ENCODE peak calls at places on chromosomes 13 and 19, in ten cellular contexts. One of them, this sample, is unnamed.

GRCh38 chr13:102399791-102400618 is 1.8 kb downstream of the FGF14 start:
- DNase-seq in germinal center: peak; percentile 22
- DNase-seq in activated CD4-positive, alpha-beta T cell treated with anti-CD3 and anti-CD28 coated beads, Interleukin-2, amount 50 U/mL, for 48 hours: peak; percentile 15
- DNase-seq in nephron progenitor cell: peak; percentile 62
- DNase-seq in kidney epithelial cell: no peak
- DNase-seq in activated naive CD8-positive, alpha-beta T cell treated with anti-CD3 and anti-CD28 coated beads, Interleukin-2, amount 50 U/mL, for 24 hours: peak; percentile 14
- DNase-seq in DMS153: no peak
- DNase-seq in NCI-H2081: no peak
- DNase-seq in fibroblast of mammary gland: peak; percentile 19
- DNase-seq in esophagus squamous epithelium: no peak
- DNase-seq in this sample: no peak

GRCh38 chr19:18390075-18390909 is 4.3 kb downstream of the GDF15 start:
- DNase-seq in activated CD4-positive, alpha-beta T cell treated with anti-CD3 and anti-CD28 coated beads, Interleukin-2, amount 50 U/mL, for 48 hours: no peak
- DNase-seq in fibroblast of mammary gland: no peak
- DNase-seq in NCI-H2081: no peak
- DNase-seq in kidney epithelial cell: no peak
- DNase-seq in esophagus squamous epithelium: no peak
- DNase-seq in activated naive CD8-positive, alpha-beta T cell treated with anti-CD3 and anti-CD28 coated beads, Interleukin-2, amount 50 U/mL, for 24 hours: no peak
- DNase-seq in nephron progenitor cell: no peak
- DNase-seq in germinal center: no peak
- DNase-seq in DMS153: no peak
- DNase-seq in this sample: no peak

GRCh38 chr19:42512130-42512636 is 16.1 kb downstream of the CEACAM1 start:
- DNase-seq in NCI-H2081: no peak
- DNase-seq in activated naive CD8-positive, alpha-beta T cell treated with anti-CD3 and anti-CD28 coated beads, Interleukin-2, amount 50 U/mL, for 24 hours: no peak
- DNase-seq in fibroblast of mammary gland: no peak
- DNase-seq in nephron progenitor cell: no peak
- DNase-seq in kidney epithelial cell: no peak
- DNase-seq in DMS153: no peak
- DNase-seq in esophagus squamous epithelium: no peak
- DNase-seq in activated CD4-positive, alpha-beta T cell treated with anti-CD3 and anti-CD28 coated beads, Interleukin-2, amount 50 U/mL, for 48 hours: no peak
- DNase-seq in germinal center: no peak
- DNase-seq in this sample: no peak

GRCh38 chr19:35975608-35976214 is 19.3 kb upstream of the SDHAF1 start:
- DNase-seq in activated naive CD8-positive, alpha-beta T cell treated with anti-CD3 and anti-CD28 coated beads, Interleukin-2, amount 50 U/mL, for 24 hours: no peak
- DNase-seq in esophagus squamous epithelium: no peak
- DNase-seq in DMS153: no peak
- DNase-seq in kidney epithelial cell: no peak
- DNase-seq in nephron progenitor cell: peak; percentile 64
- DNase-seq in activated CD4-positive, alpha-beta T cell treated with anti-CD3 and anti-CD28 coated beads, Interleukin-2, amount 50 U/mL, for 48 hours: no peak
- DNase-seq in fibroblast of mammary gland: peak; percentile 22
- DNase-seq in germinal center: peak; percentile 32
- DNase-seq in NCI-H2081: no peak
- DNase-seq in this sample: no peak

GRCh38 chr19:16040642-16041041 is 35.7 kb upstream of the TPM4 start:
- DNase-seq in activated CD4-positive, alpha-beta T cell treated with anti-CD3 and anti-CD28 coated beads, Interleukin-2, amount 50 U/mL, for 48 hours: no peak
- DNase-seq in DMS153: no peak
- DNase-seq in kidney epithelial cell: no peak
- DNase-seq in germinal center: no peak
- DNase-seq in esophagus squamous epithelium: no peak
- DNase-seq in nephron progenitor cell: no peak
- DNase-seq in activated naive CD8-positive, alpha-beta T cell treated with anti-CD3 and anti-CD28 coated beads, Interleukin-2, amount 50 U/mL, for 24 hours: no peak
- DNase-seq in NCI-H2081: no peak
- DNase-seq in fibroblast of mammary gland: peak; percentile 36
- DNase-seq in this sample: no peak

GRCh38 chr19:16233836-16234551 is 36.3 kb downstream of the AP1M1 start:
- DNase-seq in NCI-H2081: no peak
- DNase-seq in nephron progenitor cell: no peak
- DNase-seq in activated CD4-positive, alpha-beta T cell treated with anti-CD3 and anti-CD28 coated beads, Interleukin-2, amount 50 U/mL, for 48 hours: no peak
- DNase-seq in fibroblast of mammary gland: peak; percentile 16
- DNase-seq in kidney epithelial cell: no peak
- DNase-seq in DMS153: no peak
- DNase-seq in esophagus squamous epithelium: no peak
- DNase-seq in activated naive CD8-positive, alpha-beta T cell treated with anti-CD3 and anti-CD28 coated beads, Interleukin-2, amount 50 U/mL, for 24 hours: no peak
- DNase-seq in germinal center: no peak
- DNase-seq in this sample: no peak

GRCh38 chr19:27733551-27734266 is 1479.2 kb downstream of the UQCRFS1 start:
- DNase-seq in nephron progenitor cell: no peak
- DNase-seq in NCI-H2081: no peak
- DNase-seq in germinal center: no peak
- DNase-seq in activated CD4-positive, alpha-beta T cell treated with anti-CD3 and anti-CD28 coated beads, Interleukin-2, amount 50 U/mL, for 48 hours: no peak
- DNase-seq in esophagus squamous epithelium: no peak
- DNase-seq in fibroblast of mammary gland: no peak
- DNase-seq in kidney epithelial cell: no peak
- DNase-seq in activated naive CD8-positive, alpha-beta T cell treated with anti-CD3 and anti-CD28 coated beads, Interleukin-2, amount 50 U/mL, for 24 hours: no peak
- DNase-seq in DMS153: no peak
- DNase-seq in this sample: no peak

GRCh38 chr13:110258876-110259631 is 47.9 kb downstream of the COL4A1 start:
- DNase-seq in activated CD4-positive, alpha-beta T cell treated with anti-CD3 and anti-CD28 coated beads, Interleukin-2, amount 50 U/mL, for 48 hours: no peak
- DNase-seq in nephron progenitor cell: no peak
- DNase-seq in esophagus squamous epithelium: no peak
- DNase-seq in activated naive CD8-positive, alpha-beta T cell treated with anti-CD3 and anti-CD28 coated beads, Interleukin-2, amount 50 U/mL, for 24 hours: no peak
- DNase-seq in fibroblast of mammary gland: peak; percentile 57
- DNase-seq in NCI-H2081: no peak
- DNase-seq in DMS153: no peak
- DNase-seq in germinal center: no peak
- DNase-seq in kidney epithelial cell: no peak
- DNase-seq in this sample: no peak

GRCh38 chr19:38657633-38658222 is 10.3 kb downstream of the ACTN4 start:
- DNase-seq in nephron progenitor cell: no peak
- DNase-seq in kidney epithelial cell: peak; percentile 92
- DNase-seq in NCI-H2081: no peak
- DNase-seq in germinal center: no peak
- DNase-seq in fibroblast of mammary gland: peak; percentile 90
- DNase-seq in activated CD4-positive, alpha-beta T cell treated with anti-CD3 and anti-CD28 coated beads, Interleukin-2, amount 50 U/mL, for 48 hours: no peak
- DNase-seq in esophagus squamous epithelium: no peak
- DNase-seq in DMS153: no peak
- DNase-seq in activated naive CD8-positive, alpha-beta T cell treated with anti-CD3 and anti-CD28 coated beads, Interleukin-2, amount 50 U/mL, for 24 hours: no peak
- DNase-seq in this sample: no peak

GRCh38 chr13:71672527-71672926 is 194.5 kb downstream of the DACH1 start:
- DNase-seq in germinal center: no peak
- DNase-seq in fibroblast of mammary gland: no peak
- DNase-seq in esophagus squamous epithelium: no peak
- DNase-seq in kidney epithelial cell: no peak
- DNase-seq in activated CD4-positive, alpha-beta T cell treated with anti-CD3 and anti-CD28 coated beads, Interleukin-2, amount 50 U/mL, for 48 hours: no peak
- DNase-seq in activated naive CD8-positive, alpha-beta T cell treated with anti-CD3 and anti-CD28 coated beads, Interleukin-2, amount 50 U/mL, for 24 hours: no peak
- DNase-seq in nephron progenitor cell: no peak
- DNase-seq in NCI-H2081: no peak
- DNase-seq in DMS153: no peak
- DNase-seq in this sample: no peak

GRCh38 chr19:56837492-56837891 is 3.0 kb downstream of the PEG3 start:
- DNase-seq in DMS153: no peak
- DNase-seq in kidney epithelial cell: peak; percentile 47
- DNase-seq in nephron progenitor cell: no peak
- DNase-seq in activated naive CD8-positive, alpha-beta T cell treated with anti-CD3 and anti-CD28 coated beads, Interleukin-2, amount 50 U/mL, for 24 hours: no peak
- DNase-seq in esophagus squamous epithelium: no peak
- DNase-seq in fibroblast of mammary gland: peak; percentile 45
- DNase-seq in activated CD4-positive, alpha-beta T cell treated with anti-CD3 and anti-CD28 coated beads, Interleukin-2, amount 50 U/mL, for 48 hours: no peak
- DNase-seq in germinal center: no peak
- DNase-seq in NCI-H2081: no peak
- DNase-seq in this sample: no peak

GRCh38 chr13:59901191-59901590 is 262.5 kb downstream of the DIAPH3 start:
- DNase-seq in activated CD4-positive, alpha-beta T cell treated with anti-CD3 and anti-CD28 coated beads, Interleukin-2, amount 50 U/mL, for 48 hours: no peak
- DNase-seq in kidney epithelial cell: no peak
- DNase-seq in NCI-H2081: no peak
- DNase-seq in fibroblast of mammary gland: no peak
- DNase-seq in esophagus squamous epithelium: no peak
- DNase-seq in activated naive CD8-positive, alpha-beta T cell treated with anti-CD3 and anti-CD28 coated beads, Interleukin-2, amount 50 U/mL, for 24 hours: no peak
- DNase-seq in DMS153: no peak
- DNase-seq in nephron progenitor cell: no peak
- DNase-seq in germinal center: no peak
- DNase-seq in this sample: no peak

GRCh38 chr19:10406191-10406590 is 2.8 kb upstream of the CDC37 start:
- DNase-seq in NCI-H2081: no peak
- DNase-seq in fibroblast of mammary gland: no peak
- DNase-seq in esophagus squamous epithelium: no peak
- DNase-seq in nephron progenitor cell: no peak
- DNase-seq in DMS153: no peak
- DNase-seq in activated CD4-positive, alpha-beta T cell treated with anti-CD3 and anti-CD28 coated beads, Interleukin-2, amount 50 U/mL, for 48 hours: no peak
- DNase-seq in germinal center: no peak
- DNase-seq in activated naive CD8-positive, alpha-beta T cell treated with anti-CD3 and anti-CD28 coated beads, Interleukin-2, amount 50 U/mL, for 24 hours: no peak
- DNase-seq in kidney epithelial cell: no peak
- DNase-seq in this sample: no peak

GRCh38 chr19:41351339-41352245 is 2.1 kb downstream of the TGFB1 start:
- DNase-seq in nephron progenitor cell: peak; percentile 67
- DNase-seq in fibroblast of mammary gland: peak; percentile 58
- DNase-seq in DMS153: no peak
- DNase-seq in kidney epithelial cell: no peak
- DNase-seq in NCI-H2081: no peak
- DNase-seq in esophagus squamous epithelium: peak; percentile 39
- DNase-seq in germinal center: peak; percentile 89
- DNase-seq in activated CD4-positive, alpha-beta T cell treated with anti-CD3 and anti-CD28 coated beads, Interleukin-2, amount 50 U/mL, for 48 hours: peak; percentile 80
- DNase-seq in activated naive CD8-positive, alpha-beta T cell treated with anti-CD3 and anti-CD28 coated beads, Interleukin-2, amount 50 U/mL, for 24 hours: peak; percentile 83
- DNase-seq in this sample: no peak

GRCh38 chr19:40646564-40647254 is 43.7 kb downstream of the NUMBL start:
- DNase-seq in NCI-H2081: no peak
- DNase-seq in activated CD4-positive, alpha-beta T cell treated with anti-CD3 and anti-CD28 coated beads, Interleukin-2, amount 50 U/mL, for 48 hours: no peak
- DNase-seq in fibroblast of mammary gland: peak; percentile 37
- DNase-seq in germinal center: no peak
- DNase-seq in DMS153: peak; percentile 36
- DNase-seq in activated naive CD8-positive, alpha-beta T cell treated with anti-CD3 and anti-CD28 coated beads, Interleukin-2, amount 50 U/mL, for 24 hours: no peak
- DNase-seq in nephron progenitor cell: no peak
- DNase-seq in esophagus squamous epithelium: no peak
- DNase-seq in kidney epithelial cell: no peak
- DNase-seq in this sample: no peak

GRCh38 chr19:37007587-37008220 is 70.5 kb upstream of the ZNF420 start:
- DNase-seq in germinal center: peak; percentile 51
- DNase-seq in fibroblast of mammary gland: peak; percentile 67
- DNase-seq in activated CD4-positive, alpha-beta T cell treated with anti-CD3 and anti-CD28 coated beads, Interleukin-2, amount 50 U/mL, for 48 hours: peak; percentile 30
- DNase-seq in nephron progenitor cell: no peak
- DNase-seq in kidney epithelial cell: no peak
- DNase-seq in activated naive CD8-positive, alpha-beta T cell treated with anti-CD3 and anti-CD28 coated beads, Interleukin-2, amount 50 U/mL, for 24 hours: peak; percentile 41
- DNase-seq in DMS153: no peak
- DNase-seq in NCI-H2081: peak; percentile 91
- DNase-seq in esophagus squamous epithelium: no peak
- DNase-seq in this sample: no peak

GRCh38 chr13:113769881-113770280 is 10.9 kb downstream of the TMEM255B start:
- DNase-seq in kidney epithelial cell: no peak
- DNase-seq in activated naive CD8-positive, alpha-beta T cell treated with anti-CD3 and anti-CD28 coated beads, Interleukin-2, amount 50 U/mL, for 24 hours: no peak
- DNase-seq in NCI-H2081: no peak
- DNase-seq in nephron progenitor cell: no peak
- DNase-seq in DMS153: no peak
- DNase-seq in esophagus squamous epithelium: no peak
- DNase-seq in fibroblast of mammary gland: no peak
- DNase-seq in activated CD4-positive, alpha-beta T cell treated with anti-CD3 and anti-CD28 coated beads, Interleukin-2, amount 50 U/mL, for 48 hours: no peak
- DNase-seq in germinal center: no peak
- DNase-seq in this sample: no peak

GRCh38 chr19:6718741-6719539 is 1.5 kb downstream of the C3 start:
- DNase-seq in DMS153: no peak
- DNase-seq in nephron progenitor cell: peak; percentile 40
- DNase-seq in germinal center: peak; percentile 56
- DNase-seq in activated CD4-positive, alpha-beta T cell treated with anti-CD3 and anti-CD28 coated beads, Interleukin-2, amount 50 U/mL, for 48 hours: peak; percentile 22
- DNase-seq in kidney epithelial cell: no peak
- DNase-seq in NCI-H2081: no peak
- DNase-seq in fibroblast of mammary gland: peak; percentile 37
- DNase-seq in activated naive CD8-positive, alpha-beta T cell treated with anti-CD3 and anti-CD28 coated beads, Interleukin-2, amount 50 U/mL, for 24 hours: peak; percentile 29
- DNase-seq in esophagus squamous epithelium: no peak
- DNase-seq in this sample: no peak

GRCh38 chr13:113804017-113804702 is 45.1 kb downstream of the TMEM255B start:
- DNase-seq in activated CD4-positive, alpha-beta T cell treated with anti-CD3 and anti-CD28 coated beads, Interleukin-2, amount 50 U/mL, for 48 hours: no peak
- DNase-seq in esophagus squamous epithelium: no peak
- DNase-seq in germinal center: no peak
- DNase-seq in nephron progenitor cell: no peak
- DNase-seq in DMS153: no peak
- DNase-seq in fibroblast of mammary gland: peak; percentile 42
- DNase-seq in kidney epithelial cell: no peak
- DNase-seq in NCI-H2081: no peak
- DNase-seq in activated naive CD8-positive, alpha-beta T cell treated with anti-CD3 and anti-CD28 coated beads, Interleukin-2, amount 50 U/mL, for 24 hours: no peak
- DNase-seq in this sample: no peak

GRCh38 chr19:17339088-17339741 is 1.9 kb downstream of the GTPBP3 start:
- DNase-seq in activated naive CD8-positive, alpha-beta T cell treated with anti-CD3 and anti-CD28 coated beads, Interleukin-2, amount 50 U/mL, for 24 hours: peak; percentile 60
- DNase-seq in DMS153: no peak
- DNase-seq in fibroblast of mammary gland: no peak
- DNase-seq in NCI-H2081: no peak
- DNase-seq in nephron progenitor cell: peak; percentile 43
- DNase-seq in activated CD4-positive, alpha-beta T cell treated with anti-CD3 and anti-CD28 coated beads, Interleukin-2, amount 50 U/mL, for 48 hours: peak; percentile 76
- DNase-seq in germinal center: peak; percentile 52
- DNase-seq in esophagus squamous epithelium: no peak
- DNase-seq in kidney epithelial cell: no peak
- DNase-seq in this sample: no peak

GRCh38 chr13:19069684-19070397 is 111.8 kb downstream of the TUBA3C start:
- DNase-seq in esophagus squamous epithelium: no peak
- DNase-seq in nephron progenitor cell: no peak
- DNase-seq in activated naive CD8-positive, alpha-beta T cell treated with anti-CD3 and anti-CD28 coated beads, Interleukin-2, amount 50 U/mL, for 24 hours: no peak
- DNase-seq in germinal center: no peak
- DNase-seq in NCI-H2081: no peak
- DNase-seq in kidney epithelial cell: no peak
- DNase-seq in fibroblast of mammary gland: no peak
- DNase-seq in activated CD4-positive, alpha-beta T cell treated with anti-CD3 and anti-CD28 coated beads, Interleukin-2, amount 50 U/mL, for 48 hours: no peak
- DNase-seq in DMS153: no peak
- DNase-seq in this sample: no peak

GRCh38 chr19:29524201-29524911 is 1.4 kb upstream of the VSTM2B start:
- DNase-seq in fibroblast of mammary gland: no peak
- DNase-seq in NCI-H2081: no peak
- DNase-seq in kidney epithelial cell: no peak
- DNase-seq in esophagus squamous epithelium: no peak
- DNase-seq in activated naive CD8-positive, alpha-beta T cell treated with anti-CD3 and anti-CD28 coated beads, Interleukin-2, amount 50 U/mL, for 24 hours: no peak
- DNase-seq in germinal center: no peak
- DNase-seq in DMS153: no peak
- DNase-seq in nephron progenitor cell: peak; percentile 39
- DNase-seq in activated CD4-positive, alpha-beta T cell treated with anti-CD3 and anti-CD28 coated beads, Interleukin-2, amount 50 U/mL, for 48 hours: no peak
- DNase-seq in this sample: no peak

GRCh38 chr13:43744630-43745029 is 42.1 kb downstream of the ENOX1 start:
- DNase-seq in nephron progenitor cell: no peak
- DNase-seq in DMS153: no peak
- DNase-seq in germinal center: no peak
- DNase-seq in activated naive CD8-positive, alpha-beta T cell treated with anti-CD3 and anti-CD28 coated beads, Interleukin-2, amount 50 U/mL, for 24 hours: no peak
- DNase-seq in esophagus squamous epithelium: no peak
- DNase-seq in NCI-H2081: no peak
- DNase-seq in activated CD4-positive, alpha-beta T cell treated with anti-CD3 and anti-CD28 coated beads, Interleukin-2, amount 50 U/mL, for 48 hours: no peak
- DNase-seq in kidney epithelial cell: no peak
- DNase-seq in fibroblast of mammary gland: peak; percentile 3
- DNase-seq in this sample: no peak

GRCh38 chr13:94708031-94708571 is 4.2 kb downstream of the SOX21 start:
- DNase-seq in activated naive CD8-positive, alpha-beta T cell treated with anti-CD3 and anti-CD28 coated beads, Interleukin-2, amount 50 U/mL, for 24 hours: no peak
- DNase-seq in germinal center: no peak
- DNase-seq in fibroblast of mammary gland: no peak
- DNase-seq in nephron progenitor cell: peak; percentile 51
- DNase-seq in esophagus squamous epithelium: no peak
- DNase-seq in DMS153: peak; percentile 48
- DNase-seq in NCI-H2081: peak; percentile 42
- DNase-seq in activated CD4-positive, alpha-beta T cell treated with anti-CD3 and anti-CD28 coated beads, Interleukin-2, amount 50 U/mL, for 48 hours: no peak
- DNase-seq in kidney epithelial cell: no peak
- DNase-seq in this sample: no peak

GRCh38 chr13:98827449-98827848 is 75.0 kb upstream of the SLC15A1 start:
- DNase-seq in germinal center: no peak
- DNase-seq in activated CD4-positive, alpha-beta T cell treated with anti-CD3 and anti-CD28 coated beads, Interleukin-2, amount 50 U/mL, for 48 hours: no peak
- DNase-seq in activated naive CD8-positive, alpha-beta T cell treated with anti-CD3 and anti-CD28 coated beads, Interleukin-2, amount 50 U/mL, for 24 hours: no peak
- DNase-seq in nephron progenitor cell: peak; percentile 24
- DNase-seq in kidney epithelial cell: no peak
- DNase-seq in esophagus squamous epithelium: no peak
- DNase-seq in NCI-H2081: no peak
- DNase-seq in fibroblast of mammary gland: no peak
- DNase-seq in DMS153: no peak
- DNase-seq in this sample: no peak

This sample was measured in NCI-H1436.